ENCODE peak calls at places on chromosomes 4 and X, in four cellular contexts. One of them, this sample, is unnamed.

GRCh38 chr4:80054375-80054774 is 18.7 kb downstream of the ANTXR2 start:
- DNase-seq in heart left ventricle: no peak
- DNase-seq in RWPE1: no peak
- DNase-seq in psoas muscle: no peak
- DNase-seq in this sample: no peak

GRCh38 chrX:40663078-40663740 is 15.8 kb upstream of the CXorf38 start:
- DNase-seq in heart left ventricle: no peak
- DNase-seq in RWPE1: no peak
- DNase-seq in psoas muscle: no peak
- DNase-seq in this sample: no peak

GRCh38 chrX:11064851-11065600 is 46.1 kb upstream of the HCCS start:
- DNase-seq in heart left ventricle: no peak
- DNase-seq in RWPE1: peak
- DNase-seq in psoas muscle: no peak
- DNase-seq in this sample: peak

GRCh38 chr4:184936071-184936470 is 82.2 kb upstream of the HELT start:
- DNase-seq in heart left ventricle: no peak
- DNase-seq in RWPE1: no peak
- DNase-seq in psoas muscle: no peak
- DNase-seq in this sample: no peak

GRCh38 chr4:87865288-87865687 is 32.5 kb downstream of the MEPE start:
- DNase-seq in heart left ventricle: no peak
- DNase-seq in RWPE1: no peak
- DNase-seq in psoas muscle: no peak
- DNase-seq in this sample: no peak

GRCh38 chrX:150361070-150361776 is 1.9 kb upstream of the MAMLD1 start:
- DNase-seq in heart left ventricle: no peak
- DNase-seq in RWPE1: no peak
- DNase-seq in psoas muscle: peak
- DNase-seq in this sample: no peak

GRCh38 chr4:22237155-22237751 is 278.6 kb downstream of the ADGRA3 start:
- DNase-seq in heart left ventricle: no peak
- DNase-seq in RWPE1: no peak
- DNase-seq in psoas muscle: no peak
- DNase-seq in this sample: no peak

GRCh38 chr4:48047896-48048295 is 31.3 kb downstream of the NIPAL1 start:
- DNase-seq in heart left ventricle: peak
- DNase-seq in RWPE1: no peak
- DNase-seq in psoas muscle: no peak
- DNase-seq in this sample: no peak

GRCh38 chrX:103730746-103731508 is 20.2 kb downstream of the TMEM31 start:
- DNase-seq in heart left ventricle: peak
- DNase-seq in RWPE1: peak
- DNase-seq in psoas muscle: no peak
- DNase-seq in this sample: peak

GRCh38 chr4:81166431-81166830 is 48.6 kb downstream of the PRKG2 start:
- DNase-seq in heart left ventricle: no peak
- DNase-seq in RWPE1: no peak
- DNase-seq in psoas muscle: no peak
- DNase-seq in this sample: no peak

GRCh38 chr4:5753766-5754528 is 42.9 kb downstream of the EVC start:
- DNase-seq in heart left ventricle: no peak
- DNase-seq in RWPE1: peak
- DNase-seq in psoas muscle: no peak
- DNase-seq in this sample: peak

GRCh38 chr4:1065732-1066131 is 47.6 kb downstream of the RNF212 start:
- DNase-seq in heart left ventricle: no peak
- DNase-seq in RWPE1: no peak
- DNase-seq in psoas muscle: no peak
- DNase-seq in this sample: no peak

GRCh38 chr4:86233681-86234080 is 126.2 kb downstream of the MAPK10 start:
- DNase-seq in heart left ventricle: no peak
- DNase-seq in RWPE1: peak
- DNase-seq in psoas muscle: no peak
- DNase-seq in this sample: no peak

GRCh38 chrX:66674506-66674905 is 35.6 kb upstream of the EDA2R start:
- DNase-seq in heart left ventricle: no peak
- DNase-seq in RWPE1: no peak
- DNase-seq in psoas muscle: no peak
- DNase-seq in this sample: no peak

GRCh38 chr4:75376543-75376942 is 137.7 kb downstream of the RCHY1 start:
- DNase-seq in heart left ventricle: no peak
- DNase-seq in RWPE1: no peak
- DNase-seq in psoas muscle: no peak
- DNase-seq in this sample: no peak

GRCh38 chr4:15690020-15690809 is 8.6 kb downstream of the FAM200B start:
- DNase-seq in heart left ventricle: peak
- DNase-seq in RWPE1: peak
- DNase-seq in psoas muscle: no peak
- DNase-seq in this sample: peak

GRCh38 chr4:95216636-95217035 is 332.1 kb downstream of the UNC5C start:
- DNase-seq in heart left ventricle: no peak
- DNase-seq in RWPE1: no peak
- DNase-seq in psoas muscle: no peak
- DNase-seq in this sample: no peak

GRCh38 chrX:7262551-7262950 is 114.6 kb upstream of the PUDP start:
- DNase-seq in heart left ventricle: no peak
- DNase-seq in RWPE1: no peak
- DNase-seq in psoas muscle: no peak
- DNase-seq in this sample: no peak

GRCh38 chrX:132086717-132087116 is 41.1 kb downstream of the FRMD7 start:
- DNase-seq in heart left ventricle: no peak
- DNase-seq in RWPE1: peak
- DNase-seq in psoas muscle: no peak
- DNase-seq in this sample: no peak

GRCh38 chr4:107721436-107722090 is 1.5 kb upstream of the PAPSS1 start:
- DNase-seq in heart left ventricle: no peak
- DNase-seq in RWPE1: no peak
- DNase-seq in psoas muscle: no peak
- DNase-seq in this sample: no peak

DNA sequence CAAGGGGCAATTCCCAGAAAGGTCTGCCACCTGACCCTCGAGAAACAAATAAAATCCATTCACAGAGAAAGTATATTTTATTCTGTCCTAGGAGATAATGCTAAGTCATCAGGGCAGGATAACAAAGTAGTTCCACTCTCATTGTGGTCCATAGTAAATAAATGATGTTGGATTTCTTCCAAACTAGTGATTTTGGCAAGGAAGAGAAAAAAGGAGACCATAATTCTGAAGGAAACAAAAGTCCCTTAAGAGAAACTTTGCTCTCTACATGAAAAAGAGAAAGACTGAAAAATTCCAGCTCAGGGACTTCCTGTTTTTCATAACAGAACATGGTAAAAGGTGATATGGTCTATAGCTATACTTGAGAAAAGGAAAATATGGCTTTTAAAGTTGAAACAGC is 71.5 kb upstream of the DDX60 start:
- DNase-seq in heart left ventricle: no peak
- DNase-seq in RWPE1: no peak
- DNase-seq in psoas muscle: no peak
- DNase-seq in this sample: no peak
- H3K27ac ChIP-seq in heart left ventricle: no peak
- H3K27ac ChIP-seq in RWPE1: no peak
- H3K27ac ChIP-seq in psoas muscle: no peak
- H3K27ac ChIP-seq in this sample: no peak

GRCh38 chr4:76898385-76898692 is 395 bp upstream of the SOWAHB start:
- DNase-seq in heart left ventricle: no peak
- DNase-seq in RWPE1: no peak
- DNase-seq in psoas muscle: no peak
- DNase-seq in this sample: no peak
- H3K27ac ChIP-seq in heart left ventricle: no peak
- H3K27ac ChIP-seq in RWPE1: no peak
- H3K27ac ChIP-seq in psoas muscle: no peak
- H3K27ac ChIP-seq in this sample: no peak

DNA sequence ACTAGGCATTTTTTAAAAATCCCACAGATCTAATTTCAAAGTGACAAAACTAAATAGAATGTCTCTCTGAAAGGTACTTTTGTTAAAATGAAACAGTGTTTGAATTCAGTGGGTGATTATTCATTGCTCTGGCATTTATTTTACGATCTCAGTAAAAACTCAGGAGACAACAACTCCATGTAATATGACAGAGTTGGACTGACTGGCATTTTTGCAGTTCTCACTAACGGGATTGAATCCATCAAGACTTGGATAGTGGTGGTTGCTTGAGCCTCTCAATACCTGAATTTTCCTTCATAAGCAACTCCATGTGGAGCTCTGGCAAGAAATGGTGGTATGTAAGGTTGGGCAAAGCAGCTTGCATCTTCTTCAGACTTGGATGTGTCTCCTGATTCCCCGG is 72.6 kb downstream of the FRMPD4 start:
- DNase-seq in heart left ventricle: no peak
- DNase-seq in RWPE1: peak
- DNase-seq in psoas muscle: no peak
- DNase-seq in this sample: no peak
- H3K27ac ChIP-seq in heart left ventricle: no peak
- H3K27ac ChIP-seq in RWPE1: no peak
- H3K27ac ChIP-seq in psoas muscle: no peak
- H3K27ac ChIP-seq in this sample: no peak

GRCh38 chr4:153537493-153537960 is 71.4 kb downstream of the TMEM131L start:
- DNase-seq in heart left ventricle: no peak
- DNase-seq in RWPE1: no peak
- DNase-seq in psoas muscle: no peak
- DNase-seq in this sample: no peak
- H3K27ac ChIP-seq in heart left ventricle: no peak
- H3K27ac ChIP-seq in RWPE1: no peak
- H3K27ac ChIP-seq in psoas muscle: peak
- H3K27ac ChIP-seq in this sample: no peak